ENCODE peak calls at places on chromosomes 6 and 20, in ten cellular contexts. One of them, this sample, is unnamed.

GRCh38 chr6:10418862-10419748 is 4.2 kb upstream of the TFAP2A start:
- DNase-seq in upper lobe of left lung: peak; percentile 72
- DNase-seq in A549: no peak
- DNase-seq in breast epithelium: peak; percentile 87
- DNase-seq in Peyer's patch: no peak
- DNase-seq in suprapubic skin: peak; percentile 72
- DNase-seq in sigmoid colon: no peak
- DNase-seq in stomach: no peak
- DNase-seq in endothelial cell of umbilical vein: no peak
- DNase-seq in heart left ventricle: no peak
- DNase-seq in this sample: no peak

GRCh38 chr20:14337400-14338171 is at the start of gene FLRT3:
- DNase-seq in upper lobe of left lung: no peak
- DNase-seq in A549: peak; percentile 97
- DNase-seq in breast epithelium: peak; percentile 88
- DNase-seq in Peyer's patch: peak; percentile 87
- DNase-seq in suprapubic skin: peak; percentile 64
- DNase-seq in sigmoid colon: peak; percentile 88
- DNase-seq in stomach: peak; percentile 85
- DNase-seq in endothelial cell of umbilical vein: peak; percentile 95
- DNase-seq in heart left ventricle: no peak
- DNase-seq in this sample: peak; percentile 86

GRCh38 chr20:37627060-37627766 is 66.6 kb upstream of the CTNNBL1 start:
- DNase-seq in upper lobe of left lung: no peak
- DNase-seq in A549: peak; percentile 48
- DNase-seq in breast epithelium: no peak
- DNase-seq in Peyer's patch: peak; percentile 49
- DNase-seq in suprapubic skin: no peak
- DNase-seq in sigmoid colon: no peak
- DNase-seq in stomach: no peak
- DNase-seq in endothelial cell of umbilical vein: peak; percentile 52
- DNase-seq in heart left ventricle: peak; percentile 68
- DNase-seq in this sample: no peak

GRCh38 chr6:134295953-134296553 is 21.9 kb downstream of the SGK1 start:
- DNase-seq in upper lobe of left lung: no peak
- DNase-seq in A549: peak; percentile 92
- DNase-seq in breast epithelium: no peak
- DNase-seq in Peyer's patch: peak; percentile 60
- DNase-seq in suprapubic skin: no peak
- DNase-seq in sigmoid colon: peak; percentile 68
- DNase-seq in stomach: no peak
- DNase-seq in endothelial cell of umbilical vein: peak; percentile 94
- DNase-seq in heart left ventricle: no peak
- DNase-seq in this sample: peak; percentile 63

GRCh38 chr6:85468326-85468725 is 18.4 kb downstream of the NT5E start:
- DNase-seq in upper lobe of left lung: no peak
- DNase-seq in A549: no peak
- DNase-seq in breast epithelium: no peak
- DNase-seq in Peyer's patch: no peak
- DNase-seq in suprapubic skin: no peak
- DNase-seq in sigmoid colon: no peak
- DNase-seq in stomach: no peak
- DNase-seq in endothelial cell of umbilical vein: no peak
- DNase-seq in heart left ventricle: no peak
- DNase-seq in this sample: no peak

GRCh38 chr6:57432162-57432561 is 114.7 kb downstream of the PRIM2 start:
- DNase-seq in upper lobe of left lung: no peak
- DNase-seq in A549: no peak
- DNase-seq in breast epithelium: no peak
- DNase-seq in Peyer's patch: no peak
- DNase-seq in suprapubic skin: no peak
- DNase-seq in sigmoid colon: no peak
- DNase-seq in stomach: no peak
- DNase-seq in endothelial cell of umbilical vein: peak; percentile 58
- DNase-seq in heart left ventricle: no peak
- DNase-seq in this sample: no peak

GRCh38 chr6:40037271-40037670 is 103.0 kb upstream of the MOCS1 start:
- DNase-seq in upper lobe of left lung: no peak
- DNase-seq in A549: no peak
- DNase-seq in breast epithelium: no peak
- DNase-seq in Peyer's patch: no peak
- DNase-seq in suprapubic skin: no peak
- DNase-seq in sigmoid colon: no peak
- DNase-seq in stomach: no peak
- DNase-seq in endothelial cell of umbilical vein: no peak
- DNase-seq in heart left ventricle: no peak
- DNase-seq in this sample: no peak

GRCh38 chr6:154500769-154501171 is 9.7 kb downstream of the CNKSR3 start:
- DNase-seq in upper lobe of left lung: no peak
- DNase-seq in A549: no peak
- DNase-seq in breast epithelium: no peak
- DNase-seq in Peyer's patch: no peak
- DNase-seq in suprapubic skin: no peak
- DNase-seq in sigmoid colon: no peak
- DNase-seq in stomach: no peak
- DNase-seq in endothelial cell of umbilical vein: peak; percentile 67
- DNase-seq in heart left ventricle: no peak
- DNase-seq in this sample: no peak

DNA sequence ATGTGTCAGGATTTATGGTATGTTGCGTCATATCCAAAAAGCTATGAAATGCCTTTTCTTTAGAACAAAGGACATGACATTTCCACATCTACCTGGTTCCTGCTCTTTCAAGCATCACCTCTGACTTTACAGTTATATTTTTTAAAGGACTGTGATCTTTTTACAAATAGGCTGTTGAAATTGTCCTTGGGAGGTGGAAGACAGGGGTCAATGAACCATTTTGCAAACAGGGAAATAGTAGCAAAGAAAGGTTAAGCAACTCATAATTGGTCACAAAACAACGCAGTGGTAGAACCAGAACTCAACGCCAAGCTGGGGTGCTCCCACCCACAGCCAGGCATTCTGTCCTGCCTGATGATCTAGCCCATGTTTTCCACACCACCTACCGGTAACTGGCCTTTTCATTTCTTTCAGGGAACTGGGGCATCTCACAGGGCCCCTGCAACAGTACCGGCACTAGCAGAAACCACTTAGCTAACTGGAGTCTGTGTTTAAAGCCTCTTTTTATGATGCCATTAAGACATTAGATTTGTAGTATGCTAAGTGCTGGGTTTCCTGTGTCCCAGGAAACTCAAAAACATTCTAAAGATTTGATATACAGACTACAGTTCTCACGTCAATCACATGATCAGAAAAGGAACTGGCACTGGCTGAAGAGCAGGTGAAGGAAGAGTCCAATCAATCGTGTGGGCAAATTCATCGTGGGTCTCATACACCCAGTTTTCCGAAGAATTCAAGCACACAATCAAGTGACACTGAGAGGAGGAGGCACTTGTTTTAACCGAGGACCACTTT is 13.9 kb downstream of the ZNF217 start:
- DNase-seq in upper lobe of left lung: no peak
- DNase-seq in A549: peak; percentile 65
- DNase-seq in breast epithelium: no peak
- DNase-seq in Peyer's patch: peak; percentile 56
- DNase-seq in suprapubic skin: no peak
- DNase-seq in sigmoid colon: no peak
- DNase-seq in stomach: peak; percentile 25
- DNase-seq in endothelial cell of umbilical vein: peak; percentile 59
- DNase-seq in heart left ventricle: no peak
- DNase-seq in this sample: peak; percentile 85
- TF ChIP-seq CTCF in upper lobe of left lung: peak; percentile 6
- TF ChIP-seq CTCF in A549: no peak
- TF ChIP-seq CTCF in breast epithelium: no peak
- TF ChIP-seq CTCF in Peyer's patch: no peak
- TF ChIP-seq CTCF in suprapubic skin: no peak
- TF ChIP-seq CTCF in sigmoid colon: no peak
- TF ChIP-seq CTCF in stomach: no peak
- TF ChIP-seq CTCF in endothelial cell of umbilical vein: no peak
- TF ChIP-seq CTCF in heart left ventricle: no peak
- TF ChIP-seq CTCF in this sample: no peak

GRCh38 chr20:11894072-11894471 is 23.6 kb upstream of the BTBD3 start:
- DNase-seq in upper lobe of left lung: no peak
- DNase-seq in A549: no peak
- DNase-seq in breast epithelium: no peak
- DNase-seq in Peyer's patch: no peak
- DNase-seq in suprapubic skin: no peak
- DNase-seq in sigmoid colon: no peak
- DNase-seq in stomach: no peak
- DNase-seq in endothelial cell of umbilical vein: peak; percentile 53
- DNase-seq in heart left ventricle: no peak
- DNase-seq in this sample: no peak

GRCh38 chr20:11888648-11889047 is 29.0 kb upstream of the BTBD3 start:
- DNase-seq in upper lobe of left lung: no peak
- DNase-seq in A549: no peak
- DNase-seq in breast epithelium: no peak
- DNase-seq in Peyer's patch: no peak
- DNase-seq in suprapubic skin: no peak
- DNase-seq in sigmoid colon: no peak
- DNase-seq in stomach: no peak
- DNase-seq in endothelial cell of umbilical vein: no peak
- DNase-seq in heart left ventricle: no peak
- DNase-seq in this sample: no peak

GRCh38 chr20:11891081-11891826 is 26.4 kb upstream of the BTBD3 start:
- DNase-seq in upper lobe of left lung: peak; percentile 93
- DNase-seq in A549: peak; percentile 43
- DNase-seq in breast epithelium: peak; percentile 58
- DNase-seq in Peyer's patch: peak; percentile 58
- DNase-seq in suprapubic skin: peak; percentile 70
- DNase-seq in sigmoid colon: peak; percentile 75
- DNase-seq in stomach: peak; percentile 51
- DNase-seq in endothelial cell of umbilical vein: peak; percentile 66
- DNase-seq in heart left ventricle: peak; percentile 78
- DNase-seq in this sample: peak; percentile 85

GRCh38 chr20:11891827-11892521 is 25.7 kb upstream of the BTBD3 start:
- DNase-seq in upper lobe of left lung: no peak
- DNase-seq in A549: peak; percentile 77
- DNase-seq in breast epithelium: peak; percentile 37
- DNase-seq in Peyer's patch: peak; percentile 71
- DNase-seq in suprapubic skin: no peak
- DNase-seq in sigmoid colon: peak; percentile 76
- DNase-seq in stomach: peak; percentile 64
- DNase-seq in endothelial cell of umbilical vein: peak; percentile 79
- DNase-seq in heart left ventricle: no peak
- DNase-seq in this sample: peak; percentile 55

GRCh38 chr20:11890331-11891080 is 27.2 kb upstream of the BTBD3 start:
- DNase-seq in upper lobe of left lung: peak; percentile 97
- DNase-seq in A549: peak; percentile 93
- DNase-seq in breast epithelium: peak; percentile 74
- DNase-seq in Peyer's patch: peak; percentile 88
- DNase-seq in suprapubic skin: peak; percentile 92
- DNase-seq in sigmoid colon: peak; percentile 92
- DNase-seq in stomach: peak; percentile 91
- DNase-seq in endothelial cell of umbilical vein: peak; percentile 95
- DNase-seq in heart left ventricle: peak; percentile 94
- DNase-seq in this sample: peak; percentile 76
- TF ChIP-seq POLR2A in upper lobe of left lung: peak; percentile 27
- TF ChIP-seq POLR2A in A549: peak; percentile 81
- TF ChIP-seq POLR2A in breast epithelium: no peak
- TF ChIP-seq POLR2A in Peyer's patch: peak; percentile 61
- TF ChIP-seq POLR2A in suprapubic skin: peak; percentile 42
- TF ChIP-seq POLR2A in sigmoid colon: no peak
- TF ChIP-seq POLR2A in stomach: no peak
- TF ChIP-seq POLR2A in endothelial cell of umbilical vein: no peak
- TF ChIP-seq POLR2A in heart left ventricle: peak; percentile 56
- TF ChIP-seq POLR2A in this sample: no peak

GRCh38 chr6:44076366-44077200 is 50.7 kb downstream of the MRPL14 start:
- DNase-seq in upper lobe of left lung: peak; percentile 94
- DNase-seq in A549: no peak
- DNase-seq in breast epithelium: no peak
- DNase-seq in Peyer's patch: peak; percentile 58
- DNase-seq in suprapubic skin: peak; percentile 67
- DNase-seq in sigmoid colon: peak; percentile 76
- DNase-seq in stomach: peak; percentile 74
- DNase-seq in endothelial cell of umbilical vein: no peak
- DNase-seq in heart left ventricle: peak; percentile 87
- DNase-seq in this sample: no peak

GRCh38 chr6:44074383-44075136 is 52.7 kb downstream of the MRPL14 start:
- DNase-seq in upper lobe of left lung: peak; percentile 78
- DNase-seq in A549: peak; percentile 67
- DNase-seq in breast epithelium: no peak
- DNase-seq in Peyer's patch: peak; percentile 86
- DNase-seq in suprapubic skin: peak; percentile 82
- DNase-seq in sigmoid colon: peak; percentile 87
- DNase-seq in stomach: peak; percentile 74
- DNase-seq in endothelial cell of umbilical vein: peak; percentile 67
- DNase-seq in heart left ventricle: peak; percentile 86
- DNase-seq in this sample: peak; percentile 93

GRCh38 chr6:44076016-44076365 is 51.3 kb downstream of the MRPL14 start:
- DNase-seq in upper lobe of left lung: no peak
- DNase-seq in A549: no peak
- DNase-seq in breast epithelium: no peak
- DNase-seq in Peyer's patch: no peak
- DNase-seq in suprapubic skin: peak; percentile 54
- DNase-seq in sigmoid colon: no peak
- DNase-seq in stomach: no peak
- DNase-seq in endothelial cell of umbilical vein: no peak
- DNase-seq in heart left ventricle: no peak
- DNase-seq in this sample: no peak

GRCh38 chr6:44073612-44074382 is 53.5 kb downstream of the MRPL14 start:
- DNase-seq in upper lobe of left lung: no peak
- DNase-seq in A549: no peak
- DNase-seq in breast epithelium: no peak
- DNase-seq in Peyer's patch: no peak
- DNase-seq in suprapubic skin: peak; percentile 66
- DNase-seq in sigmoid colon: peak; percentile 75
- DNase-seq in stomach: no peak
- DNase-seq in endothelial cell of umbilical vein: no peak
- DNase-seq in heart left ventricle: no peak
- DNase-seq in this sample: no peak

GRCh38 chr6:44075137-44076015 is 51.9 kb downstream of the MRPL14 start:
- DNase-seq in upper lobe of left lung: peak; percentile 61
- DNase-seq in A549: no peak
- DNase-seq in breast epithelium: no peak
- DNase-seq in Peyer's patch: no peak
- DNase-seq in suprapubic skin: peak; percentile 63
- DNase-seq in sigmoid colon: no peak
- DNase-seq in stomach: no peak
- DNase-seq in endothelial cell of umbilical vein: no peak
- DNase-seq in heart left ventricle: no peak
- DNase-seq in this sample: no peak
- TF ChIP-seq CTCF in upper lobe of left lung: no peak
- TF ChIP-seq CTCF in A549: no peak
- TF ChIP-seq CTCF in breast epithelium: no peak
- TF ChIP-seq CTCF in Peyer's patch: no peak
- TF ChIP-seq CTCF in suprapubic skin: no peak
- TF ChIP-seq CTCF in sigmoid colon: no peak
- TF ChIP-seq CTCF in stomach: no peak
- TF ChIP-seq CTCF in endothelial cell of umbilical vein: no peak
- TF ChIP-seq CTCF in heart left ventricle: no peak
- TF ChIP-seq CTCF in this sample: no peak

DNA sequence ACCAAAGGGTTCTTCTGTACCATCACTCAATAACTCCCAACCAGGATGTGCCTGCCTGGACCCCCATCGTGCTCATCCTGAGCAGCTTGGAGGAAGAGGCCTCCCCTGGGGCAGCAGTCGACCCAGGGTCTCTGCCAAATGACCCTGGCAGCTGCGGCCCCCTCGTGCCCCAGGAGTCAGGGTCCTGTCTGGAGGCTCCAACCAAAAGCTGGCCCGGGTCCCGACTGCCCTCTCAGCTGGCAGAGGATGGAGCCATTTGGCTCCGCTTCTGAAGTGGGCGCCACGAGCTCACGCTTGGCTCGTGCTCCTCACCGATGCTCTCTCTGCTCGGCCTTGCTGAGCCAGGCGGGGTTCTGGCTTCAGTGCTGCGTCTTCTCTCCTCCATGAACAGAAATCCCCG is 56.8 kb downstream of the TFAP2C start:
- DNase-seq in upper lobe of left lung: no peak
- DNase-seq in A549: no peak
- DNase-seq in breast epithelium: no peak
- DNase-seq in Peyer's patch: no peak
- DNase-seq in suprapubic skin: no peak
- DNase-seq in sigmoid colon: no peak
- DNase-seq in stomach: no peak
- DNase-seq in endothelial cell of umbilical vein: no peak
- DNase-seq in heart left ventricle: no peak
- DNase-seq in this sample: no peak
- TF ChIP-seq POLR2A in upper lobe of left lung: no peak
- TF ChIP-seq POLR2A in A549: no peak
- TF ChIP-seq POLR2A in breast epithelium: no peak
- TF ChIP-seq POLR2A in Peyer's patch: no peak
- TF ChIP-seq POLR2A in suprapubic skin: no peak
- TF ChIP-seq POLR2A in sigmoid colon: no peak
- TF ChIP-seq POLR2A in stomach: no peak
- TF ChIP-seq POLR2A in endothelial cell of umbilical vein: no peak
- TF ChIP-seq POLR2A in heart left ventricle: no peak
- TF ChIP-seq POLR2A in this sample: no peak